ENCODE peak calls at places on chromosomes 7 and 10, in seven cellular contexts. E is IMR-90, A is neural progenitor cell, C is neuronal stem cell, J is GM23248, N is A549, L is astrocyte. X is an unnamed sample.

GRCh38 chr7:151131622-151132293 is 35.7 kb downstream of the GBX1 start:
- DNase-seq in E (no peak), A (no peak), C (no peak), J (no peak), N (no peak), L (no peak), X (no peak)

GRCh38 chr10:15591937-15592336 is 127.8 kb downstream of the ITGA8 start:
- DNase-seq in E (no peak), A (no peak), C (no peak), J (no peak), N (no peak), L (no peak), X (no peak)

GRCh38 chr10:45150997-45151396 is 150.3 kb downstream of the ZNF22 start:
- DNase-seq in E (no peak), A (no peak), C (no peak), J (no peak), N (no peak), L (no peak), X (no peak)

GRCh38 chr7:90958669-90959068 is 305.6 kb upstream of the FZD1 start:
- DNase-seq in E (peak), A (no peak), C (no peak), J (peak), N (no peak), L (peak), X (no peak)

GRCh38 chr10:2920638-2921037 is 146.7 kb upstream of the PFKP start:
- DNase-seq in E (no peak), A (no peak), C (no peak), J (no peak), N (no peak), L (no peak), X (no peak)

GRCh38 chr7:30706316-30706715 is 24.1 kb upstream of the CRHR2 start:
- DNase-seq in E (no peak), A (no peak), C (no peak), J (no peak), N (no peak), L (no peak), X (no peak)

GRCh38 chr7:496528-497295 is 22.9 kb downstream of the PDGFA start:
- DNase-seq in E (no peak), A (no peak), C (no peak), J (no peak), N (no peak), L (no peak), X (no peak)

GRCh38 chr7:77430927-77431326 is 14.8 kb upstream of the GSAP start:
- DNase-seq in E (no peak), A (no peak), C (no peak), J (no peak), N (no peak), L (no peak), X (no peak)

GRCh38 chr7:46058424-46058823 is 137.4 kb upstream of the IGFBP3 start:
- DNase-seq in E (peak), A (no peak), C (no peak), J (peak), N (no peak), L (peak), X (no peak)

GRCh38 chr7:128941323-128941890 is 3.7 kb downstream of the IRF5 start:
- DNase-seq in E (no peak), A (no peak), C (no peak), J (no peak), N (no peak), L (no peak), X (no peak)

GRCh38 chr7:84714765-84715164 is 472.1 kb downstream of the SEMA3D start:
- DNase-seq in E (no peak), A (peak), C (no peak), J (no peak), N (no peak), L (no peak), X (no peak)

GRCh38 chr10:124539935-124540641 is 78.5 kb downstream of the LHPP start:
- DNase-seq in E (peak), A (peak), C (peak), J (peak), N (peak), L (no peak), X (peak)

GRCh38 chr7:4297165-4297842 is 384.8 kb upstream of the FOXK1 start:
- DNase-seq in E (no peak), A (no peak), C (no peak), J (no peak), N (no peak), L (no peak), X (no peak)

GRCh38 chr7:80357530-80357929 is 154.3 kb downstream of the GNAT3 start:
- DNase-seq in E (peak), A (no peak), C (no peak), J (peak), N (no peak), L (no peak), X (no peak)

GRCh38 chr7:145489609-145490008 is 627.0 kb upstream of the CNTNAP2 start:
- DNase-seq in E (no peak), A (no peak), C (no peak), J (no peak), N (no peak), L (no peak), X (no peak)

GRCh38 chr10:117486606-117487005 is 55.9 kb upstream of the EMX2 start:
- DNase-seq in E (no peak), A (no peak), C (no peak), J (no peak), N (no peak), L (no peak), X (no peak)
- H3K4me2 ChIP-seq in E (no peak), A (no peak), C (no peak), J (no peak), N (no peak), L (no peak), X (no peak)

DNA sequence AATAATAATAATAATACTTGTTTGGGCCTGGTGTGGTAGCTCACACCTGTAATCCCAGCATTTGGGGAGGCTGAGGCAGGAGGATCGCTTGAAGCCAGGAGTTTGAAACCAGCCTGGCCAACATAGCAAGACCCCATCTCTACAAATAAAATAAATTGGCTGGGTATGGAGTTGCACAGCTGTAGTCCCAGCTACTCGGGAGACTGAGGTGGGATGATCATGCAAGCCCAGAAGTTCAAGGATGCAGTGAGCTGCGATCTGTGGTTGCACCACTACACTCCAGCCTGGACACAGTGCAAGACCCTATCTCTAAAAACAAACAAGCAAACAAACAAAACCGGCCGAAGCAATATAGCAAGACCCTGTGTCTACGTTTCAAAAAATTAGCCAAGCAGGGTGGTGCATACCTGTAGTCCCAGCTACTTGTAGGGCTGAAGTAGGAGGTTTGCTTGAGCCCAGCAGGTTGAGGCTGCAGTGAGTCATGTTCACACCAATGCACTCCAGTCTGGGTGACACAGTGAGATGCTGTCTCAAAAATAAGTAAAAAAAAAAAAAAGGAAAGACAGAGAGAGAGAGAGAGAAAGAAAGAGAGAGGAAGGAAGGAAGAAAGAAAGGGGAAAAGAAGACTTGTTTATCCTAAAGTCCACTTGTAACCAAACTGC is 85.6 kb upstream of the KDM7A start:
- DNase-seq in E (no peak), A (no peak), C (no peak), J (no peak), N (no peak), L (no peak), X (no peak)
- H3K4me2 ChIP-seq in E (no peak), A (no peak), C (no peak), J (no peak), N (no peak), L (no peak), X (no peak)

GRCh38 chr7:28068811-28069216 is 111.8 kb downstream of the JAZF1 start:
- DNase-seq in E (peak), A (no peak), C (no peak), J (peak), N (peak), L (no peak), X (no peak)
- H3K4me2 ChIP-seq in E (no peak), A (no peak), C (no peak), J (no peak), N (peak), L (no peak), X (no peak)

GRCh38 chr7:132666786-132667185 is 90.5 kb upstream of the PLXNA4 start:
- DNase-seq in E (no peak), A (no peak), C (no peak), J (peak), N (no peak), L (no peak), X (no peak)

DNA sequence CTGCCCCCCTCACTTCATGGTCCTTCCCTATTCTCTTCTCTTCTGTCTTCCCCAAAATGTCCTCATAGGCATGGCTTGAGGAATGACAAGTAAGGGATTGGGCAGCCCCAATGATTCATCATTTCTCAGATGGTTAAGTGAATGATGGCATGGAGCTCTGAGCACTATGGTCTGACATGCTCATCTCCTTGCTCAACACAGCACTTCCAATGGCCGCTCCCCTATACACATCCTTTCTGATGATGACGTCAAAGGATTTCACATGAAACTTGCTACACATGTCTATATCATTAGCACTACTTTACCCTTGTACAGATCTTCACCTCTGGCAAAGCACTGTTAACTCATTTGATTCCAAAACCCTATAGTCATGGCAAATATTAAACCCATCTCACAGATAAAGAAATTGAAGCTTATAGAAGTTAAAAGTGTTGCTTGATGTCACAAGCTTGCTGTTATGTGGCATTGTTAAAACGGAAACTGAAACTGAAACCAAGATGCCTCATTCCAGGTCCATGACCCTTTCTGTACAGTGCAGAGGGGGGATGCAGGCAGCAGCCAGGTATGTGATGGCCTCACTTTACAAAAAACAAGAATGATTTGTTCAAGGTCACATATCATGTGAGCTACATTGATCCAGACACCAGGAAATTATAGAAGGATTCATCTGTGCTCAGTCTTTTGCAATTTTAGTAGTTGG is 90.0 kb upstream of the PLXNA4 start:
- DNase-seq in E (peak), A (no peak), C (no peak), J (peak), N (no peak), L (no peak), X (no peak)
- H3K4me2 ChIP-seq in E (peak), A (no peak), C (no peak), J (peak), N (no peak), L (peak), X (no peak)

GRCh38 chr7:157767466-157767865 is 430.7 kb downstream of the DNAJB6 start:
- DNase-seq in E (no peak), A (no peak), C (no peak), J (no peak), N (no peak), L (no peak), X (no peak)

GRCh38 chr7:157770716-157771320 is 434.0 kb downstream of the DNAJB6 start:
- DNase-seq in E (no peak), A (no peak), C (no peak), J (no peak), N (no peak), L (no peak), X (no peak)

GRCh38 chr7:157769870-157770213 is 433.0 kb downstream of the DNAJB6 start:
- DNase-seq in E (no peak), A (no peak), C (no peak), J (no peak), N (no peak), L (no peak), X (no peak)

GRCh38 chr7:157768198-157768597 is 431.4 kb downstream of the DNAJB6 start:
- DNase-seq in E (no peak), A (no peak), C (no peak), J (no peak), N (no peak), L (no peak), X (no peak)

GRCh38 chr7:157769016-157769869 is 432.4 kb downstream of the DNAJB6 start:
- DNase-seq in E (no peak), A (peak), C (peak), J (no peak), N (no peak), L (no peak), X (no peak)
- H3K4me2 ChIP-seq in E (no peak), A (no peak), C (no peak), J (no peak), N (no peak), L (peak), X (no peak)

GRCh38 chr7:26531926-26532325 is 240.3 kb downstream of the SNX10 start:
- DNase-seq in E (no peak), A (no peak), C (no peak), J (no peak), N (no peak), L (no peak), X (no peak)
- H3K4me2 ChIP-seq in E (no peak), A (no peak), C (no peak), J (no peak), N (no peak), L (no peak), X (no peak)

GRCh38 chr10:44056206-44056605 is 328.7 kb downstream of the CXCL12 start:
- DNase-seq in E (no peak), A (no peak), C (no peak), J (peak), N (no peak), L (no peak), X (no peak)
- H3K4me2 ChIP-seq in E (no peak), A (no peak), C (no peak), J (no peak), N (no peak), L (no peak), X (no peak)

DNA sequence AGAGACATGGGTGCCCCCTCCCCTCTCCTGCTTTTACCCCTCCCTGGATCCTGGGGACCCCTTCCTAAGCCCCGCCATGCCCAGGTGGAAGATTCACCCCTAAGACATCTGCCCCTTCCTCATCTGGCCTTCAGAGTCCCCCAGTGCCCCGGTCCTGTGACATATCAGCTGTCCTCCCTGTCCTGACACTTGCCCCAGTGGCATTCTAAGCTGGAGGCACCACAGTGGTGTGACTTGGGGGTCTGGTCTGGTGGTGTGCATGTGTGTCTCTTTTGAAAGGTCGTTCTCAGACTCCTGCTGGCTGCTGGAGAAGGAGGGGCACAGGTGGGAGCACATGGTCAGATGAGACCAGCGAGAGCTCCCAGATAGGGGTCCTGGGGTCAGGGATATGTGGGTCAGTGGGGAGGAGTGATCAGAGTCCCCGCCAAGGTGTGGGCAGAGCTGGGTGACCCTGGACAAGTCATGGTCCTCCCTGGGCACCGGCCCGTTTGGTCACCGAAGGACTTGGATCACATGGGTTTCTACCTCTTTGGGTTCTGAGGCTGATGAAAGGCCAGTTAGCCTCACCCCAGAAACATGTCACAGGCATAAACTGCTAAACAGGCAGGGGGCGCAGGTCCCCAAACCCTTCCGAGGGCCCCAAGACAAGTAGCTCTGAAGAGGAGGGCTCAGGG is 645 bp upstream of the TFR2 start:
- DNase-seq in E (no peak), A (no peak), C (no peak), J (no peak), N (no peak), L (no peak), X (no peak)
- H3K4me2 ChIP-seq in E (no peak), A (no peak), C (no peak), J (no peak), N (no peak), L (no peak), X (no peak)